ENCODE peak calls at places on chromosomes 5 and 9, in seven cellular contexts. J is NCI-H1694; O is CD4-positive, CD25-positive, alpha-beta regulatory T cell; E is caudate nucleus; N is stimulated activated CD8-positive, alpha-beta memory T cell treated with anti-CD3 and anti-CD28 coated beads, Interleukin-4, amount 100 ng/mL, for 48 hours; G is pons; Q is activated gamma-delta T cell treated with Interleukin-2 at 50 U/mL for 16 hours. D is an unnamed sample.

GRCh38 chr9:105911104-105911911 is 217.0 kb downstream of the TMEM38B start:
- DNase-seq in E (no peak), Q (no peak), J (no peak), N (no peak), G (peak), O (no peak), D (no peak)

GRCh38 chr9:136719212-136719880 is 7.0 kb downstream of the DIPK1B start:
- DNase-seq in J (no peak), G (no peak), Q (no peak), E (no peak), O (no peak), N (peak), D (no peak)

GRCh38 chr9:129183495-129184308 is 5.6 kb upstream of the IER5L start:
- DNase-seq in G (no peak), J (no peak), N (no peak), O (no peak), Q (no peak), E (no peak), D (no peak)

GRCh38 chr5:28468121-28468520 is 1429.7 kb upstream of the CDH9 start:
- DNase-seq in O (no peak), Q (no peak), G (peak), E (no peak), N (no peak), J (no peak), D (no peak)

GRCh38 chr5:81424728-81425127 is 30.8 kb upstream of the ACOT12 start:
- DNase-seq in O (no peak), Q (no peak), N (no peak), J (no peak), E (no peak), G (no peak), D (no peak)

GRCh38 chr5:124812771-124813358 is 66.4 kb upstream of the ZNF608 start:
- DNase-seq in O (no peak), G (no peak), E (no peak), Q (no peak), J (no peak), N (no peak), D (no peak)

GRCh38 chr9:121822093-121823085 is 171.0 kb downstream of the DAB2IP start:
- DNase-seq in Q (no peak), G (no peak), O (no peak), E (peak), N (peak), J (peak), D (no peak)

GRCh38 chr5:169242175-169242848 is 58.6 kb downstream of the SLIT3 start:
- DNase-seq in Q (no peak), N (no peak), J (no peak), E (no peak), O (no peak), G (no peak), D (no peak)

GRCh38 chr9:14096182-14096922 is 217.6 kb downstream of the NFIB start:
- DNase-seq in Q (no peak), O (no peak), E (no peak), N (no peak), G (no peak), J (no peak), D (no peak)

GRCh38 chr5:120304653-120305052 is 159.4 kb upstream of the PRR16 start:
- DNase-seq in G (no peak), E (no peak), Q (no peak), N (no peak), O (no peak), J (no peak), D (no peak)

GRCh38 chr9:130681769-130682489 is 11.7 kb upstream of the EXOSC2 start:
- DNase-seq in E (no peak), G (no peak), N (peak), O (no peak), Q (no peak), J (no peak), D (no peak)

GRCh38 chr5:80781356-80781755 is 126.6 kb upstream of the DHFR start:
- DNase-seq in G (no peak), E (no peak), Q (no peak), N (no peak), O (no peak), J (no peak), D (no peak)

GRCh38 chr5:90613918-90614504 is 55.4 kb downstream of the ADGRV1 start:
- DNase-seq in O (no peak), N (no peak), E (no peak), G (no peak), Q (no peak), J (no peak), D (no peak)

GRCh38 chr9:135336722-135337490 is 142.7 kb upstream of the PPP1R26 start:
- DNase-seq in E (no peak), N (no peak), G (no peak), Q (no peak), O (no peak), J (no peak), D (no peak)

GRCh38 chr5:174448662-174449061 is 275.7 kb upstream of the MSX2 start:
- DNase-seq in G (no peak), Q (no peak), N (no peak), J (no peak), E (no peak), O (no peak), D (no peak)

GRCh38 chr5:175572922-175573321 is 84.9 kb upstream of the HRH2 start:
- DNase-seq in N (no peak), E (no peak), G (no peak), O (no peak), J (no peak), Q (no peak), D (no peak)

GRCh38 chr9:18473551-18474279 is at the start of gene ADAMTSL1:
- DNase-seq in N (no peak), Q (no peak), J (peak), O (no peak), G (peak), E (peak), D (peak)

GRCh38 chr9:12922209-12922914 is 147.5 kb downstream of the LURAP1L start:
- DNase-seq in Q (no peak), G (no peak), N (no peak), J (no peak), E (no peak), O (no peak), D (no peak)

GRCh38 chr5:16456103-16456832 is 9.3 kb downstream of the ZNF622 start:
- DNase-seq in Q (peak), N (peak), O (peak), J (peak), G (peak), E (peak), D (no peak)

GRCh38 chr5:57299945-57300344 is 126.1 kb downstream of the GPBP1 start:
- DNase-seq in Q (no peak), N (no peak), O (no peak), J (no peak), E (no peak), G (peak), D (no peak)

GRCh38 chr5:178241259-178241658 is 8.7 kb upstream of the PHYKPL start:
- DNase-seq in O (no peak), G (peak), E (peak), J (no peak), N (peak), Q (no peak), D (no peak)